ENCODE peak calls at places on chromosome 14, in ten cellular contexts. G is MM.1S, L is adipocyte, P is kidney, Y is IMR-90, A is mesenchymal stem cell, E is GM23248, Z is fibroblast of lung, T is K562, R is keratinocyte. N is an unnamed sample. For H3K4me1, the result is how much of the 10 kb centered on the place peaks cover.

GRCh38 chr14:93745603-93746273 is 42.5 kb downstream of the PRIMA1 start:
- DNase-seq in R (no peak), Z (no peak), A (no peak), P (no peak), E (no peak), Y (no peak), T (no peak), G (no peak), L (no peak), N (no peak)

GRCh38 chr14:92253381-92253894 is 69.5 kb upstream of the SLC24A4 start:
- DNase-seq in E (no peak), R (no peak), Z (no peak), A (no peak), Y (no peak), L (no peak), P (no peak), T (no peak), G (no peak), N (peak)

GRCh38 chr14:85532981-85533820 is 3.3 kb downstream of the FLRT2 start:
- DNase-seq in Y (peak), Z (peak), R (no peak), E (peak), P (peak), A (peak), T (no peak), G (no peak), L (peak), N (peak)

GRCh38 chr14:91649930-91650329 is 82.0 kb downstream of the CATSPERB start:
- DNase-seq in R (no peak), G (peak), A (peak), E (peak), L (peak), Z (peak), Y (peak), P (no peak), T (no peak), N (peak)

GRCh38 chr14:55212611-55213010 is 21.2 kb upstream of the DLGAP5 start:
- DNase-seq in T (no peak), G (no peak), L (no peak), P (no peak), A (no peak), R (peak), Z (peak), E (no peak), Y (no peak), N (no peak)

GRCh38 chr14:81246561-81247270 is 26.0 kb upstream of the GTF2A1 start:
- DNase-seq in T (no peak), R (no peak), Y (no peak), Z (no peak), P (no peak), L (peak), G (no peak), A (no peak), E (peak), N (no peak)

GRCh38 chr14:97177016-97177415 is 379.8 kb downstream of the VRK1 start:
- DNase-seq in A (no peak), Z (peak), T (no peak), L (no peak), P (no peak), Y (no peak), R (peak), E (no peak), G (peak), N (peak)

GRCh38 chr14:101196795-101197590 is 293.5 kb upstream of the RTL1 start:
- DNase-seq in L (no peak), R (no peak), Y (no peak), G (no peak), A (no peak), T (peak), P (peak), E (no peak), Z (peak), N (peak)

GRCh38 chr14:43165651-43166050 is 1341.4 kb downstream of the FSCB start:
- DNase-seq in G (no peak), R (no peak), L (no peak), Z (no peak), E (no peak), T (no peak), P (no peak), Y (no peak), A (no peak), N (no peak)

GRCh38 chr14:96168581-96168980 is 36.1 kb upstream of the BDKRB2 start:
- DNase-seq in A (no peak), E (no peak), Y (no peak), T (no peak), L (no peak), R (no peak), G (no peak), P (no peak), Z (no peak), N (no peak)

GRCh38 chr14:103186894-103187586 is 63.8 kb downstream of the TNFAIP2 start:
- DNase-seq in L (no peak), A (no peak), R (no peak), Z (no peak), G (no peak), P (no peak), Y (no peak), T (no peak), E (no peak), N (peak)

GRCh38 chr14:61211476-61212262 is 69.5 kb downstream of the TMEM30B start:
- DNase-seq in L (no peak), R (no peak), Z (no peak), G (no peak), A (no peak), P (no peak), T (no peak), E (no peak), Y (no peak), N (no peak)

GRCh38 chr14:92481386-92481785 is 32.2 kb upstream of the RIN3 start:
- DNase-seq in A (peak), L (peak), Y (peak), P (no peak), G (no peak), R (no peak), Z (peak), T (no peak), E (peak), N (no peak)

GRCh38 chr14:75141967-75142366 is 15.1 kb upstream of the NEK9 start:
- DNase-seq in T (no peak), Y (peak), R (no peak), P (no peak), G (no peak), L (peak), Z (peak), E (peak), A (peak), N (peak)

GRCh38 chr14:63960926-63961567 is 108.2 kb downstream of the SYNE2 start:
- DNase-seq in P (no peak), A (no peak), E (peak), R (no peak), Z (peak), G (no peak), Y (peak), L (peak), T (no peak), N (no peak)

GRCh38 chr14:73492661-73493060 is 1.9 kb downstream of the RIOX1 start:
- DNase-seq in P (no peak), E (no peak), T (no peak), Z (no peak), L (no peak), Y (no peak), G (no peak), A (no peak), R (no peak), N (no peak)

GRCh38 chr14:49194067-49194466 is 392.1 kb downstream of the RPS29 start:
- DNase-seq in R (no peak), E (no peak), Z (no peak), T (no peak), L (no peak), Y (no peak), A (no peak), G (no peak), P (no peak), N (no peak)

GRCh38 chr14:70753518-70753953 is 55.8 kb downstream of the MAP3K9 start:
- DNase-seq in T (no peak), R (no peak), Z (no peak), P (no peak), G (no peak), A (no peak), L (no peak), Y (no peak), E (no peak), N (no peak)

GRCh38 chr14:38297681-38298080 is 41.8 kb upstream of the CLEC14A start:
- DNase-seq in G (no peak), P (no peak), Z (peak), Y (peak), L (peak), E (peak), A (peak), R (no peak), T (no peak), N (no peak)

GRCh38 chr14:90697577-90698206 is 118.5 kb downstream of the TTC7B start:
- DNase-seq in Y (peak), R (peak), T (peak), P (peak), E (peak), A (peak), L (peak), Z (peak), G (peak), N (peak)

GRCh38 chr14:37590096-37590809 is 4.8 kb downstream of the FOXA1 start:
- DNase-seq in Y (no peak), R (no peak), L (no peak), G (no peak), A (peak), T (no peak), Z (no peak), E (no peak), P (no peak), N (no peak)

GRCh38 chr14:106694638-106695393 is 1168.4 kb downstream of the TMEM121 start:
- DNase-seq in G (peak), Y (no peak), E (no peak), Z (no peak), T (no peak), P (no peak), A (no peak), L (no peak), R (no peak), N (no peak)

GRCh38 chr14:75495399-75495798 is 26.9 kb upstream of the BATF start:
- DNase-seq in Y (no peak), T (no peak), A (no peak), L (no peak), Z (no peak), R (no peak), P (no peak), G (no peak), E (no peak), N (no peak)

GRCh38 chr14:103100281-103101121 is 6.0 kb downstream of the EXOC3L4 start:
- DNase-seq in P (peak), R (no peak), T (no peak), G (peak), Y (no peak), Z (no peak), E (no peak), A (no peak), L (no peak), N (no peak)

GRCh38 chr14:54001189-54001878 is 44.7 kb upstream of the BMP4 start:
- DNase-seq in L (no peak), R (no peak), Y (no peak), Z (peak), T (no peak), G (no peak), P (no peak), A (no peak), E (no peak), N (peak)

GRCh38 chr14:56862843-56863242 is 52.6 kb upstream of the OTX2 start:
- DNase-seq in G (no peak), E (no peak), Z (no peak), A (no peak), L (no peak), Y (no peak), T (no peak), P (no peak), R (no peak), N (no peak)

GRCh38 chr14:101819251-101819990 is 57.9 kb downstream of the PPP2R5C start:
- DNase-seq in Z (no peak), P (no peak), T (no peak), L (no peak), Y (no peak), A (no peak), R (no peak), G (no peak), E (no peak), N (no peak)

GRCh38 chr14:32480337-32480736 is 151.2 kb downstream of the AKAP6 start:
- DNase-seq in Z (peak), Y (peak), P (no peak), R (no peak), L (peak), A (no peak), E (peak), G (no peak), T (no peak), N (no peak)

GRCh38 chr14:70741482-70741881 is 67.8 kb downstream of the MAP3K9 start:
- DNase-seq in T (no peak), G (no peak), Z (no peak), P (no peak), Y (no peak), L (no peak), A (no peak), E (no peak), R (no peak), N (no peak)

GRCh38 chr14:86057018-86057667 is 527.2 kb downstream of the FLRT2 start:
- DNase-seq in G (peak), Y (peak), R (no peak), A (peak), Z (peak), L (peak), T (peak), P (no peak), E (peak), N (peak)

GRCh38 chr14:61420326-61420725 is 98.9 kb downstream of the PRKCH start:
- DNase-seq in P (no peak), A (no peak), R (peak), L (peak), Z (peak), E (peak), T (no peak), G (no peak), Y (peak), N (no peak)

GRCh38 chr14:92687681-92688433 is 60.6 kb downstream of the LGMN start:
- DNase-seq in Y (no peak), A (peak), P (peak), Z (peak), R (no peak), G (no peak), T (no peak), E (no peak), L (no peak), N (peak)

GRCh38 chr14:89351364-89351957 is 65.6 kb downstream of the FOXN3 start:
- DNase-seq in P (no peak), Y (peak), R (no peak), A (no peak), G (no peak), Z (peak), T (no peak), E (peak), L (peak), N (peak)
- H3K9ac ChIP-seq in P (no peak), Y (peak), R (no peak), A (peak), G (no peak), Z (no peak), T (no peak), E (peak), L (peak), N (no peak)

DNA sequence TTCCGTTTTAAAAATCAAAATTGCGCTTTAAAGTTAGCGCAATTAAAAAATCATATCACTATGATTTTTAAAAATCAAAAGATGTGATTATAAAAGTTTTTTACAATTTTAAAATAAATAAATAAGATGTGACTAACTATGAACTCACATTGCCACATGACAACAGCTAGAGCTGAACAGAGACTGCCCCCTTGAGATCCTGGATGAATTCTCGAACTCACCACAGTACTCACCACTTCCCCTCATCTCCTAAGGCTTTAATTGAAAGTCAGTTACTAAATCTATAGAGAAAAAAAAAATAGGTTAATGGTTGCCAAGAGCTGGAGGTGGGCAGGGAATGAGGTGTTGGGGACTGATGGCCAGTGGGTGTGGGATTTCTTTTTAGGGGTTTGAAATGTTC is 384.2 kb downstream of the ZFP36L1 start:
- DNase-seq in Y (peak), P (no peak), L (no peak), A (no peak), G (no peak), Z (peak), E (peak), R (no peak), T (no peak), N (no peak)
- H3K4me1 ChIP-seq in Y (under half), P (under half), L (under half), A (under half), G (under half), Z (under half), E (half or more), R (under half), T (under half), N (under half)

DNA sequence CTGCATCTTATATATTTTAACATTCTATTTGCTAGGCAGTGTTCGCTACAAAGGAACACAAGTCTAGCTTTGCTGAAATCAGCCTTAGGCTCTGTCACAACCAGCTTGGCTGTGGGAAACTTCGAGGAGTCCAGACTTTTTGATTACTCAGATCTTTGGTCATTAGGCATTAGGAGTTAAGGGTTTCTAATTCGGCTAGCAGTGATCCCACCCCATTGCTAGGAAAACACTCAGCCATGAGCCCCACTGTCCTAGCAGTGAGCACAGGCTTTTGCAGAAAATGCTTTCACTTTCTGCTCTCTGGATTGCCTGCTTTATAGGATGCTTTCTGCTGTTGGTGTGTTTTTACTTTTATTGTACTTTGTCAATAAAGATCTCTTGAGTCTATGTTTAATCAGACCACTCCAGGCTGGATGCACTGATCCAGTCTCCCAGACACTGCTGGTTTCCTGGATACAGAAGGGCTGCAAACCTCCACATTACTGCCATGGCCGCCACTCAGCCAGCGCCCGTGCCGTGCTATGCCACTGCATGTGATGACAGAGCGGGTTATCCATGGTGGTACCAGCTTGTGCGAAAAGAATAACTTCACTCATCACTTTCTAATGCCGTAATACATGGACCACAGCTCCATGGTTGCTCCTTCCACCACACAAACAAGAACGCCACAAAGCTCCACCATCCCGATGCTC is 41.0 kb upstream of the PYGL start:
- DNase-seq in Y (no peak), L (peak), T (no peak), G (no peak), A (peak), P (no peak), E (peak), R (no peak), Z (peak), N (no peak)
- H3K9ac ChIP-seq in Y (peak), L (peak), T (no peak), G (no peak), A (peak), P (no peak), E (no peak), R (no peak), Z (no peak), N (no peak)

GRCh38 chr14:29042546-29042945 is 276.0 kb downstream of the FOXG1 start:
- DNase-seq in T (no peak), Y (peak), G (peak), L (no peak), A (no peak), Z (no peak), P (no peak), E (no peak), R (no peak), N (no peak)

GRCh38 chr14:29043751-29044150 is 277.2 kb downstream of the FOXG1 start:
- DNase-seq in L (no peak), R (no peak), Z (no peak), A (no peak), Y (no peak), G (no peak), T (no peak), P (no peak), E (no peak), N (no peak)

GRCh38 chr14:29045237-29045636 is 278.6 kb downstream of the FOXG1 start:
- DNase-seq in T (no peak), Y (no peak), L (no peak), A (no peak), E (no peak), G (peak), Z (no peak), R (no peak), P (no peak), N (no peak)
- H3K4me1 ChIP-seq in T (under half), Y (under half), L (under half), A (under half), E (under half), G (under half), Z (under half), R (under half), P (under half), N (under half)

GRCh38 chr14:20608383-20609095 is 17.4 kb upstream of the RNASE12 start:
- DNase-seq in Z (no peak), G (no peak), A (no peak), R (no peak), T (no peak), P (no peak), E (no peak), Y (no peak), L (no peak), N (no peak)

GRCh38 chr14:20606190-20606901 is 15.2 kb upstream of the RNASE12 start:
- DNase-seq in L (peak), Z (no peak), E (peak), G (no peak), Y (peak), A (no peak), T (no peak), P (no peak), R (no peak), N (peak)

GRCh38 chr14:20606902-20607242 is 15.7 kb upstream of the RNASE12 start:
- DNase-seq in G (no peak), Y (no peak), E (no peak), Z (no peak), R (no peak), T (no peak), A (no peak), P (no peak), L (no peak), N (no peak)

GRCh38 chr14:20609215-20610001 is 18.2 kb upstream of the RNASE12 start:
- DNase-seq in E (peak), P (peak), Z (peak), Y (peak), G (peak), R (peak), A (peak), T (peak), L (peak), N (peak)

DNA sequence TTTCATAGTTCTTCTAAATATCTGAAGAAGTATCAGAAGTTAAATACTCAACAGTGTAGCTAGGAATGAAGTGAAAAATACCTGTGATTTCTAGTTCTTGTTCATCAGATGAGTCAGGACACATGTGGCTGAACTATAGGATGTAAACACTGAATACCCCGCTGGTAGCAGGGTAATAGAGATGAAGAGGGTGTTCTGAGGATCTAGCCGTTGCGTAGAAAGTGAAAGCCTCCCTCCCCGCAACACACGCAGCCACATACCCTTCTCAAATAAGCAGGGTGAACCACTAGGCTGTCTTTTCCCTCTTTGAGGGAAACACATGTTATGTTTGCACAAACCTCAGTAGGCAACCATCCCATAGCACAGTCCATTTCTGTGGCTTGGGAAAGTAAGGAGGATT is 16.4 kb upstream of the RNASE12 start:
- DNase-seq in T (no peak), Y (no peak), A (no peak), L (no peak), E (no peak), Z (no peak), P (no peak), R (no peak), G (no peak), N (no peak)
- H3K9ac ChIP-seq in T (no peak), Y (no peak), A (no peak), L (no peak), E (no peak), Z (no peak), P (no peak), R (no peak), G (no peak), N (no peak)

N was measured in neural progenitor cell.